ENCODE peak calls at places on chromosomes 13 and 19, in seven cellular contexts. Z, S, D, N, J, B and Q are unnamed samples.

GRCh38 chr13:39501711-39502324 is 101.2 kb downstream of the LHFPL6 start:
- DNase-seq in S (no peak), D (no peak), N (no peak), B (no peak), Z (no peak), J (no peak), Q (no peak)

GRCh38 chr19:16899566-16900075 is 10.8 kb downstream of the F2RL3 start:
- DNase-seq in Z (no peak), D (no peak), J (no peak), B (peak), N (no peak), S (no peak), Q (no peak)

GRCh38 chr19:6084821-6085220 is 25.5 kb downstream of the RFX2 start:
- DNase-seq in B (no peak), N (no peak), D (no peak), Z (no peak), S (no peak), J (no peak), Q (no peak)

GRCh38 chr19:2695288-2695866 is 7.1 kb downstream of the GNG7 start:
- DNase-seq in S (peak), B (no peak), Z (peak), N (peak), J (no peak), D (no peak), Q (no peak)

GRCh38 chr13:33174980-33175379 is 110.6 kb downstream of the STARD13 start:
- DNase-seq in B (no peak), D (no peak), N (no peak), S (no peak), Z (no peak), J (no peak), Q (no peak)

GRCh38 chr19:3234800-3235199 is 10.3 kb downstream of the CELF5 start:
- DNase-seq in B (no peak), S (no peak), D (no peak), N (no peak), Z (no peak), J (no peak), Q (no peak)

GRCh38 chr19:19627716-19628498 is at the start of gene LPAR2:
- DNase-seq in D (no peak), B (peak), N (no peak), Z (no peak), S (no peak), J (peak), Q (peak)

GRCh38 chr13:34817246-34817645 is 124.8 kb upstream of the NBEA start:
- DNase-seq in S (no peak), Z (no peak), N (no peak), D (no peak), B (no peak), J (no peak), Q (no peak)

GRCh38 chr19:39030854-39031367 is 1.4 kb downstream of the FBXO27 start:
- DNase-seq in B (no peak), J (no peak), Z (no peak), N (no peak), S (no peak), D (no peak), Q (no peak)

GRCh38 chr13:112014857-112015256 is 52.1 kb upstream of the SOX1 start:
- DNase-seq in Z (no peak), J (no peak), N (no peak), B (no peak), S (no peak), D (no peak), Q (no peak)

GRCh38 chr13:46751811-46752635 is 44.9 kb downstream of the ESD start:
- DNase-seq in D (no peak), B (no peak), N (no peak), J (no peak), Z (no peak), S (no peak), Q (no peak)

GRCh38 chr13:60765700-60766411 is 368.8 kb downstream of the TDRD3 start:
- DNase-seq in S (no peak), B (no peak), N (no peak), J (no peak), Z (no peak), D (no peak), Q (peak)

GRCh38 chr13:27775943-27776342 is 16.3 kb upstream of the GSX1 start:
- DNase-seq in N (no peak), Z (no peak), J (no peak), B (no peak), S (no peak), D (no peak), Q (no peak)

GRCh38 chr13:111431241-111431640 is 110.8 kb downstream of the TEX29 start:
- DNase-seq in J (no peak), B (no peak), S (no peak), D (no peak), N (no peak), Z (no peak), Q (no peak)

GRCh38 chr13:29480893-29481525 is 114.5 kb downstream of the SLC7A1 start:
- DNase-seq in D (no peak), B (no peak), J (no peak), Z (no peak), N (no peak), S (no peak), Q (no peak)

GRCh38 chr13:103466761-103467160 is 400.5 kb upstream of the SLC10A2 start:
- DNase-seq in S (no peak), Z (no peak), N (no peak), J (no peak), D (no peak), B (no peak), Q (no peak)

GRCh38 chr19:54133312-54133956 is 4.1 kb upstream of the CNOT3 start:
- DNase-seq in Z (peak), B (no peak), S (no peak), D (no peak), N (no peak), J (no peak), Q (no peak)

GRCh38 chr13:25538276-25538675 is 166.5 kb downstream of the ATP8A2 start:
- DNase-seq in J (no peak), Z (no peak), S (no peak), B (no peak), D (no peak), N (no peak), Q (no peak)

GRCh38 chr19:48250290-48251025 is 5.3 kb downstream of the CARD8 start:
- DNase-seq in Z (no peak), S (no peak), J (no peak), D (no peak), N (no peak), B (no peak), Q (no peak)

GRCh38 chr13:106376411-106377112 is 158.9 kb downstream of the EFNB2 start:
- DNase-seq in J (no peak), S (no peak), D (no peak), Z (no peak), N (peak), B (no peak), Q (no peak)
- TF ChIP-seq CTCF in J (no peak), S (no peak), D (no peak), Z (no peak), N (no peak), B (no peak), Q (no peak)

GRCh38 chr19:35194022-35194984 is 34.2 kb downstream of the FAM187B start:
- DNase-seq in J (no peak), B (no peak), S (no peak), N (no peak), Z (no peak), D (no peak), Q (no peak)
- TF ChIP-seq CTCF in J (no peak), B (no peak), S (no peak), N (no peak), Z (no peak), D (no peak), Q (no peak)

GRCh38 chr19:35269425-35270117 is 809 bp downstream of the USF2 start:
- DNase-seq in D (peak), S (peak), Z (peak), N (peak), J (peak), B (peak), Q (peak)
- TF ChIP-seq CTCF in D (no peak), S (peak), Z (peak), N (peak), J (peak), B (peak), Q (peak)

DNA sequence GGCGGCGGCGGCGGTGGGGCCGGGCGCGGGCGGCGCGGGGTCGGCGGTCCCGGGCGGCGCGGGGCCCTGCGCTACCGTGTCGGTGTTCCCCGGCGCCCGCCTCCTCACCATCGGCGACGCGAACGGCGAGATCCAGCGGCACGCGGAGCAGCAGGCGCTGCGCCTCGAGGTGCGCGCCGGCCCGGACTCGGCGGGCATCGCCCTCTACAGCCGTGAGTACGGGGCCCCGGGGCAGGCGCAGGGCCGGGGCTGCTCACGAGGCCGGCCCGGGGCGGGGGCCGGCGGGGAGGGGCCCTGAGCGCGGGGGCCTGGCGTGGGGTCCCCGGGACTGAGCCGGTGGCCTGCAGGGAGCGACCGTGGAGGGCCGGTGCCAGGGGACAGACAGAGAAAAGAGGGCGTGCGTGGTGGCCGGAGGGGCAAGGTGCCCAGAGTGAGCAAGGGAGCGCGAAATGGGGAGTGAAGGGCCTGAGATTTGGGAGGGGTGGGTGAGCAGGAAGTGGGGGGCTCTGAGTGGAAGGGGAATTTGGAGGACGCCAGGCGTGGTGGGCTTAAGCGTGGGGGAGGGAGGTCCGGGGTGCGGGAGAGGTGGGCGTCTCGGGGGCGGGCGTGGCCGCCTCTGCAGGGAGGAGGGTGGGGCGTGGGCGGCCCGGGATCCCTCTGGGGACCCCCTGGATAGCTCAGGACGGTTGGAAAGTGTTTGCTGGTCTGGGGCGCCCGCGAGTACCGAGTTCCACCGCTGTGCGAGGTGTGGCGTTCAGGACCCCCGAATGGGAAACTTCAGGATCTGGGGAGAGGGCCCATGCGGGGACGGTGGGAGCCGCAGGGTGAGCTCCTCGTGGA is 578 bp downstream of the CARM1 start:
- DNase-seq in D (no peak), S (peak), Z (peak), B (peak), N (peak), J (peak), Q (peak)
- TF ChIP-seq CTCF in D (no peak), S (peak), Z (peak), B (peak), N (no peak), J (no peak), Q (no peak)